ENCODE peak calls at places on chromosome 13, in four cellular contexts. U, N, X and R are unnamed samples.

GRCh38 chr13:23469901-23470525 is 36.5 kb upstream of the SACS start:
- DNase-seq in U (no peak), N (no peak), X (no peak), R (no peak)

GRCh38 chr13:33111414-33112110 is 95.3 kb downstream of the KL start:
- DNase-seq in U (no peak), N (no peak), X (peak), R (no peak)

GRCh38 chr13:99626461-99627082 is 125.3 kb downstream of the TM9SF2 start:
- DNase-seq in U (no peak), N (no peak), X (no peak), R (no peak)

GRCh38 chr13:51644649-51645048 is 60.4 kb downstream of the WDFY2 start:
- DNase-seq in U (no peak), N (no peak), X (no peak), R (no peak)

GRCh38 chr13:74278901-74279300 is 144.7 kb upstream of the KLF12 start:
- DNase-seq in U (no peak), N (no peak), X (no peak), R (no peak)

GRCh38 chr13:52665325-52665724 is 12.7 kb downstream of the SUGT1 start:
- DNase-seq in U (no peak), N (peak), X (peak), R (no peak)

GRCh38 chr13:67620665-67621064 is 390.5 kb upstream of the PCDH9 start:
- DNase-seq in U (no peak), N (no peak), X (no peak), R (no peak)

GRCh38 chr13:20412761-20413355 is 112.8 kb downstream of the CRYL1 start:
- DNase-seq in U (no peak), N (no peak), X (no peak), R (no peak)

GRCh38 chr13:30042891-30043630 is 192.6 kb upstream of the UBL3 start:
- DNase-seq in U (no peak), N (no peak), X (no peak), R (no peak)

GRCh38 chr13:21058361-21058760 is 3.0 kb downstream of the LATS2 start:
- DNase-seq in U (no peak), N (no peak), X (no peak), R (no peak)

GRCh38 chr13:79745141-79745540 is 264.2 kb downstream of the NDFIP2 start:
- DNase-seq in U (no peak), N (no peak), X (no peak), R (no peak)

GRCh38 chr13:39196957-39197644 is 158.8 kb downstream of the NHLRC3 start:
- DNase-seq in U (no peak), N (no peak), X (no peak), R (no peak)

GRCh38 chr13:79533781-79534400 is 52.9 kb downstream of the NDFIP2 start:
- DNase-seq in U (no peak), N (no peak), X (no peak), R (no peak)

GRCh38 chr13:40665061-40665753 is 1.2 kb downstream of the FOXO1 start:
- DNase-seq in U (peak), N (peak), X (no peak), R (no peak)

GRCh38 chr13:40077396-40078027 is 422.1 kb downstream of the COG6 start:
- DNase-seq in U (no peak), N (no peak), X (no peak), R (no peak)

GRCh38 chr13:46184277-46184699 is 2.3 kb upstream of the LCP1 start:
- DNase-seq in U (peak), N (peak), X (peak), R (no peak)

GRCh38 chr13:112102243-112102642 is 35.3 kb downstream of the SOX1 start:
- DNase-seq in U (no peak), N (no peak), X (peak), R (no peak)

GRCh38 chr13:42486711-42487198 is 87.2 kb upstream of the TNFSF11 start:
- DNase-seq in U (no peak), N (no peak), X (no peak), R (no peak)

GRCh38 chr13:24675806-24676570 is 4.2 kb upstream of the ATP12A start:
- DNase-seq in U (no peak), N (no peak), X (no peak), R (no peak)

GRCh38 chr13:109781384-109782065 is 4.9 kb downstream of the IRS2 start:
- DNase-seq in U (no peak), N (no peak), X (no peak), R (no peak)

GRCh38 chr13:101401196-101401595 is 15.1 kb downstream of the NALCN start:
- DNase-seq in U (no peak), N (no peak), X (no peak), R (no peak)

GRCh38 chr13:30364876-30365275 is 57.4 kb upstream of the UBE2L5 start:
- DNase-seq in U (no peak), N (no peak), X (no peak), R (no peak)

GRCh38 chr13:77584111-77584510 is 48.6 kb downstream of the SCEL start:
- DNase-seq in U (no peak), N (no peak), X (no peak), R (no peak)

GRCh38 chr13:101115762-101116161 is 300.5 kb downstream of the NALCN start:
- DNase-seq in U (no peak), N (no peak), X (no peak), R (no peak)

GRCh38 chr13:23378009-23378632 is 55.4 kb downstream of the SACS start:
- DNase-seq in U (no peak), N (no peak), X (no peak), R (peak)

GRCh38 chr13:101649490-101650126 is 197.1 kb downstream of the ITGBL1 start:
- DNase-seq in U (no peak), N (no peak), X (no peak), R (no peak)

GRCh38 chr13:106568225-106569003 is 477 bp upstream of the ARGLU1 start:
- DNase-seq in U (no peak), N (no peak), X (peak), R (no peak)

GRCh38 chr13:54859827-54860226 is 1831.2 kb downstream of the OLFM4 start:
- DNase-seq in U (no peak), N (no peak), X (no peak), R (no peak)

GRCh38 chr13:93226623-93227279 is at the start of gene GPC6:
- DNase-seq in U (peak), N (no peak), X (peak), R (no peak)

GRCh38 chr13:21696865-21697448 is 26.1 kb downstream of the FGF9 start:
- DNase-seq in U (no peak), N (no peak), X (peak), R (no peak)

GRCh38 chr13:54433511-54434206 is 1405.0 kb downstream of the OLFM4 start:
- DNase-seq in U (no peak), N (no peak), X (peak), R (no peak)

GRCh38 chr13:108322206-108322824 is 52.8 kb downstream of the TNFSF13B start:
- DNase-seq in U (no peak), N (peak), X (peak), R (peak)

GRCh38 chr13:22014469-22014868 is 343.6 kb downstream of the FGF9 start:
- DNase-seq in U (no peak), N (no peak), X (no peak), R (no peak)

DNA sequence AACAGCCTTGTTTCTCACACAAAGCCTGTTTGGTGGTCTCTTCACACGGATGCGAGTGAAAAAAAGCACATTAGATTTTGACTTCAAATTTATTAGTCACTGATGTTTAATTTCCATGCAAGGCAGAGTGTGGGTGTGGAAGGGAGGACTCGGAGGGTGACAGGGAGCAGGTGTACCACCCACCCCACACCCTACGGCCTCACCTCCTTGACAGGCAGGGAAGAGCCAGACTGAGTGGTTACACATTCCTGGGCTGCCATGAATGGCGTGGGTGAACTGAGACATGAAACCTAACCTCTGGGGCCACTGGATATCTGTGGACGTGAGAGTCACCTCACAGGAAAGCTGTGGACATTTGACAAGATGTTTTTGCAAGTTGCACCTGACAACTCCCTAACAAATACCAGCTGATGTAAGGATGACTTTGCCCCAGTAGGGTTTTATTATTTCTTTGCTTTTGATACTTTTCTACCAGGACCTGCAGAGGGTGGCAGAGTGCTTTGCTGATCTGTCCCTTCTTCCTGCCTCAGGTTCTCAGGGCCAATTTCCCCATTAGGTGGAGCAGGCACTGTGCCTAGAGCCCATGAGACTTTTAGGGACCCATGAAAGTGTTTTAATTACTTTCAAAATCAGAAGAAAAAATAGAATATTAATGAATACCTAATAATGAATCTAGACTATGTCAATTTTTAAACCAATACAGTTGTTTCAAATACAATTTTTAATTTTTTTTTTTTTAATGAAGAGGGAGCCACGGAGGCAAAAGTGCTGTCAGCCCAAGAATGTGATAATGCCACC is 58.2 kb upstream of the CYSLTR2 start:
- DNase-seq in U (peak), N (peak), X (peak), R (no peak)
- TF ChIP-seq TCF7 in U (no peak), N (no peak), X (no peak), R (no peak)

DNA sequence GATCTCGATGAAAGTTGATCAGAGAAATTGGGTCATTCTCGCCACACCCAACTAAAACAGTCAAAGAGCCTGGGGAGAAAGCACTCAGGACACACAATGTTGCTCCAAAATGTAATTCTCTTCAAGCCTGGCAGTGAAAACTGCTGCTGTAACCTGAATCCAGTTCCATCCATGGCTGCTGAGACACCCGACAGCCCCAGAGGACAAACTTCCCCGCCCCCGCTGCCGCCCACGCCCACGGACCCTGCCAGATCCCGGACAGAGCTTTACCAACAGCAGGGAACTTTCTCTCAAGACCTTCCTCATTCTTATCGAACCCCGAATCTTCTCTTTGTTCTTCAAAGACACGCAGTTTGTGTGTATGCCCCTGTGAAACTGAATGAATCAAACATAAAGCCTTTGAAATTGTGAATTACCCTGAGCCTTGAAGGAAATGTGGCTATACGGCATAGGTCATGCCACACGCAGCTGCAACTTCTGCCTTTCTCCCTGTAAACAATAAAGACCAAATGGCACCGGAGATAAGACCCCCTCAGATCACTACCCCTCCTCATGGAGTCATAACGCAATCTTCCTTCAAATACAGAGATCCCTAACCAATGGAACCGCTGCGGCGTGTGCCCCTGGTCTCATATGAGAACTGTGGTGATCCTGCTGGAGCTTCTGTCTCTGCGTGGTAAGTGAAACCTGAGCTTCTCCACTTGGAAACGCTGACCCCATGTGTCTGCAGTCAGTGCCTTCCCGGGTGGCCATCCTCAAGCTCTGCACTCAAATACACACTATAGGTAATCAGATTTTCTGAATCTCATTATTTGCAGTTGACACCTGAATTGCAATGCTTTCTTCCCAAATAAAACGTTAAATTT is 4.8 kb upstream of the LAMP1 start:
- DNase-seq in U (no peak), N (peak), X (no peak), R (no peak)
- TF ChIP-seq TCF7 in U (no peak), N (no peak), X (no peak), R (no peak)

DNA sequence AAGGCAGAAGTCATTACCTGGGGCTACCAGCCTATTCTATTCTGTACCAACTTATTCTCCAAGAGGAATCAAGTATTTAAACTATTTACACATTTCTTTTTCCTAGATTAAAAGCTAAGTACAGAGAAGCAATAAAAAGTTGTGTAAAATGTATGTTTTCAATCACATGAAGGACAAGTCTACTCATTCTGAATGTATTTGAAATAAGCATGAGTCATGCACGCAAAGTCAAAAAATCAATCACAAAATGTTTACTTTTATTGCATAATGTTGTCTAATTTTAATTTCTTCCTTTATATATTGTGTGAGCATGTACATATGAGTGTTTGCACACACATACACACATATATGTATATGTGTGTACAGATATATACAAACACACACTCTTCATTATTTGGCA is 136.7 kb downstream of the DACH1 start:
- DNase-seq in U (no peak), N (no peak), X (no peak), R (no peak)
- TF ChIP-seq TCF7 in U (no peak), N (no peak), X (no peak), R (no peak)

DNA sequence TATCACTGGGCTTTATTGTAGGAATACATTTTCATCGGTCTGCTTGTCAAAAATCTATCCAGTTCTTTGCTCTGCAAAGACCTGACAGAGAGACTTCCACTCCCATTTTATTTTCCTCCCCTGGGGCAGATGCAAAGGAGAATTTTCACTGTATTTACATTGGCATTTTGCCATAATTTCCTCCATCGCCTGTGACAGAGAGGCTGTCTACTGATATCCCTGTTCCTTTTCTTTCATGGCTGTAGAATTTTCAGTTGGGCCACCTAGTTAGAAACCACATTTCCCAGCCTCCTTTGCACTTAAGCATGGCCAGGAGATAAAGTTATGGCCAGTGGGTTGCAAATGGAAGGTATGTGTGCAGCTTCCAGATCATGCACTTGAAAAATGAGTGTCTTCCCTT is 89.3 kb downstream of the NUFIP1 start:
- DNase-seq in U (no peak), N (no peak), X (no peak), R (no peak)
- TF ChIP-seq TCF7 in U (no peak), N (no peak), X (no peak), R (no peak)

GRCh38 chr13:65656740-65657329 is 1573.3 kb downstream of the PCDH9 start:
- DNase-seq in U (no peak), N (no peak), X (no peak), R (no peak)

GRCh38 chr13:65653548-65654078 is 1576.5 kb downstream of the PCDH9 start:
- DNase-seq in U (no peak), N (no peak), X (no peak), R (no peak)
- TF ChIP-seq TCF7 in U (no peak), N (no peak), X (no peak), R (no peak)

DNA sequence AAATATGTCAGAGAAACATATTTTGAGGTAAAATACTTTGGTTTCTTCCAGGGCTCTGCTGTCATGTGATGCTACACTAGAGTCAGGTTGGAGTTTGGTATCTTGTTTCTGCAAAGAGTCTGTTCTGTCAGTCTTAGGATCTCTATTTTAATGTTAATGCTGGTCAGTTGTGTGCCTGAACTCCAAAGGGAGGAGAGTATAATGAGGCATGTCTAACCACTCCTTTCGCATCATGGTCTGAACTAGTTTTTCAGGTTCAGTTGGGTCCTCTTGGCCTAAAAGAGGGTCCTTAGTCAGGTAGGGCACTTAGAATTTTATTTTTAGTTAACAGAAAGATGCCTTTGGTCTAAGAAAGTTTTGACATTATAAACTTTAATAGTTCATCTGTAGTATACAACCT is 78.2 kb downstream of the FNDC3A start:
- DNase-seq in U (no peak), N (no peak), X (no peak), R (no peak)
- TF ChIP-seq TCF7 in U (no peak), N (no peak), X (no peak), R (no peak)